ENCODE peak calls at places on chromosomes 13 and 19, in ten cellular contexts. E is stimulated activated CD4-positive, alpha-beta T cell treated with anti-CD3 and anti-CD28 coated beads, Interleukin-2, amount 100 ng/mL, for 24 hours; Y is activated T-cell treated with anti-CD3 and anti-CD28 coated beads, Interleukin-2, amount 50 U/mL, for 24 hours; N is neuronal stem cell; Z is kidney; B is amniotic epithelial cell; L is C1 segment of cervical spinal cord; D is NCI-H2029; P is hippocampal formation; Q is frontal cortex. C is an unnamed sample.

GRCh38 chr13:108325863-108326262 is 56.3 kb downstream of the TNFSF13B start:
- DNase-seq in E (no peak), Y (no peak), N (no peak), Z (no peak), B (no peak), L (no peak), D (no peak), P (no peak), Q (no peak), C (no peak)

GRCh38 chr13:25899464-25899863 is 152.4 kb downstream of the SHISA2 start:
- DNase-seq in E (no peak), Y (no peak), N (no peak), Z (no peak), B (no peak), L (no peak), D (no peak), P (no peak), Q (no peak), C (no peak)

GRCh38 chr19:18424890-18425514 is 5.8 kb downstream of the SSBP4 start:
- DNase-seq in E (no peak), Y (no peak), N (no peak), Z (no peak), B (no peak), L (no peak), D (no peak), P (no peak), Q (no peak), C (no peak)

GRCh38 chr19:51327066-51327985 is 14.6 kb downstream of the VSIG10L start:
- DNase-seq in E (peak), Y (peak), N (peak), Z (no peak), B (peak), L (no peak), D (no peak), P (no peak), Q (peak), C (no peak)

GRCh38 chr19:13430790-13431582 is 75.3 kb downstream of the CACNA1A start:
- DNase-seq in E (peak), Y (peak), N (peak), Z (no peak), B (peak), L (no peak), D (peak), P (peak), Q (no peak), C (no peak)

GRCh38 chr13:99656843-99657506 is 155.7 kb downstream of the TM9SF2 start:
- DNase-seq in E (peak), Y (no peak), N (no peak), Z (no peak), B (no peak), L (no peak), D (no peak), P (no peak), Q (no peak), C (no peak)

GRCh38 chr19:18817574-18817973 is 14.2 kb upstream of the UPF1 start:
- DNase-seq in E (no peak), Y (no peak), N (no peak), Z (no peak), B (no peak), L (no peak), D (no peak), P (no peak), Q (no peak), C (no peak)

GRCh38 chr13:35888327-35888940 is 242.7 kb downstream of the DCLK1 start:
- DNase-seq in E (no peak), Y (no peak), N (no peak), Z (no peak), B (peak), L (no peak), D (peak), P (no peak), Q (no peak), C (no peak)

GRCh38 chr19:46863818-46864629 is 3.2 kb downstream of the ARHGAP35 start:
- DNase-seq in E (no peak), Y (no peak), N (peak), Z (no peak), B (peak), L (no peak), D (peak), P (no peak), Q (peak), C (no peak)

GRCh38 chr13:99218126-99218525 is 17.5 kb downstream of the UBAC2 start:
- DNase-seq in E (peak), Y (peak), N (no peak), Z (no peak), B (no peak), L (no peak), D (no peak), P (no peak), Q (no peak), C (no peak)

GRCh38 chr19:22428299-22428913 is 6.3 kb upstream of the ZNF98 start:
- DNase-seq in E (no peak), Y (no peak), N (no peak), Z (peak), B (no peak), L (no peak), D (no peak), P (no peak), Q (no peak), C (no peak)

GRCh38 chr19:46806651-46807050 is 18.3 kb upstream of the SLC1A5 start:
- DNase-seq in E (no peak), Y (no peak), N (no peak), Z (no peak), B (no peak), L (no peak), D (no peak), P (no peak), Q (no peak), C (no peak)

GRCh38 chr19:17138937-17139598 is 63.5 kb downstream of the MYO9B start:
- DNase-seq in E (no peak), Y (no peak), N (no peak), Z (no peak), B (no peak), L (no peak), D (peak), P (no peak), Q (no peak), C (no peak)

GRCh38 chr13:98691360-98691759 is 61.1 kb downstream of the SLC15A1 start:
- DNase-seq in E (no peak), Y (no peak), N (no peak), Z (no peak), B (no peak), L (no peak), D (no peak), P (no peak), Q (no peak), C (no peak)

C was measured in BJ.